ENCODE peak calls at places on chromosome 3, in six cellular contexts. B, D, Q, O, N and A are unnamed samples. For H3K36me3, the result is how much of the 10 kb centered on the place peaks cover.

GRCh38 chr3:72655758-72656157 is 192.5 kb downstream of the SHQ1 start:
- DNase-seq in B (peak), D (no peak), Q (no peak), O (no peak), N (no peak), A (no peak)

GRCh38 chr3:177983341-177983740 is 552.9 kb upstream of the KCNMB2 start:
- DNase-seq in B (no peak), D (no peak), Q (no peak), O (no peak), N (no peak), A (no peak)

GRCh38 chr3:194259982-194260856 is 90.9 kb downstream of the CPN2 start:
- DNase-seq in B (no peak), D (no peak), Q (no peak), O (no peak), N (no peak), A (no peak)

GRCh38 chr3:107523361-107524213 is 825 bp downstream of the BBX start:
- DNase-seq in B (peak), D (peak), Q (peak), O (peak), N (peak), A (peak)

GRCh38 chr3:133282239-133282638 is 117.6 kb upstream of the BFSP2 start:
- DNase-seq in B (no peak), D (no peak), Q (no peak), O (no peak), N (no peak), A (no peak)

GRCh38 chr3:28050895-28051294 is 190.5 kb upstream of the CMC1 start:
- DNase-seq in B (no peak), D (no peak), Q (no peak), O (no peak), N (no peak), A (no peak)

GRCh38 chr3:155890671-155891190 is 20.3 kb downstream of the GMPS start:
- DNase-seq in B (no peak), D (no peak), Q (no peak), O (no peak), N (no peak), A (no peak)

GRCh38 chr3:49454457-49454856 is 15.6 kb upstream of the DAG1 start:
- DNase-seq in B (peak), D (no peak), Q (no peak), O (peak), N (peak), A (no peak)

GRCh38 chr3:112979244-112979832 is 4.4 kb upstream of the CD200R1 start:
- DNase-seq in B (peak), D (no peak), Q (no peak), O (peak), N (no peak), A (peak)

GRCh38 chr3:86988235-86988634 is 2.7 kb downstream of the VGLL3 start:
- DNase-seq in B (no peak), D (no peak), Q (no peak), O (no peak), N (no peak), A (no peak)

GRCh38 chr3:29635888-29636287 is 355.0 kb downstream of the RBMS3 start:
- DNase-seq in B (no peak), D (no peak), Q (no peak), O (no peak), N (no peak), A (no peak)

GRCh38 chr3:130997291-130997690 is 29.3 kb downstream of the ASTE1 start:
- DNase-seq in B (no peak), D (no peak), Q (no peak), O (no peak), N (no peak), A (no peak)

GRCh38 chr3:62597481-62597880 is 224.1 kb upstream of the FEZF2 start:
- DNase-seq in B (no peak), D (no peak), Q (no peak), O (no peak), N (no peak), A (no peak)

GRCh38 chr3:171797265-171797679 is 13.0 kb downstream of the PLD1 start:
- DNase-seq in B (no peak), D (no peak), Q (no peak), O (no peak), N (no peak), A (no peak)

GRCh38 chr3:155517907-155518306 is 224.4 kb upstream of the STRIT1 start:
- DNase-seq in B (no peak), D (no peak), Q (no peak), O (no peak), N (no peak), A (no peak)

GRCh38 chr3:161412117-161412516 is 40.8 kb upstream of the SPTSSB start:
- DNase-seq in B (no peak), D (no peak), Q (no peak), O (no peak), N (no peak), A (no peak)

GRCh38 chr3:16468114-16469098 is 45.1 kb downstream of the RFTN1 start:
- DNase-seq in B (peak), D (no peak), Q (no peak), O (peak), N (peak), A (no peak)

GRCh38 chr3:112149136-112149535 is 16.1 kb upstream of the GCSAM start:
- DNase-seq in B (no peak), D (no peak), Q (no peak), O (no peak), N (no peak), A (no peak)

GRCh38 chr3:36416660-36417059 is 36.4 kb downstream of the STAC start:
- DNase-seq in B (no peak), D (no peak), Q (no peak), O (no peak), N (no peak), A (no peak)

GRCh38 chr3:32420138-32420981 is 28.7 kb downstream of the CMTM7 start:
- DNase-seq in B (peak), D (no peak), Q (peak), O (peak), N (no peak), A (no peak)

GRCh38 chr3:139797724-139798343 is 120.1 kb upstream of the NMNAT3 start:
- DNase-seq in B (peak), D (no peak), Q (no peak), O (peak), N (peak), A (no peak)

GRCh38 chr3:32945136-32945535 is 6.3 kb upstream of the CCR4 start:
- DNase-seq in B (no peak), D (no peak), Q (no peak), O (no peak), N (no peak), A (no peak)

GRCh38 chr3:188365978-188366698 is 212.2 kb downstream of the LPP start:
- DNase-seq in B (no peak), D (no peak), Q (no peak), O (no peak), N (no peak), A (no peak)

GRCh38 chr3:173096994-173097785 is 43.8 kb downstream of the SPATA16 start:
- DNase-seq in B (no peak), D (no peak), Q (no peak), O (no peak), N (no peak), A (no peak)

GRCh38 chr3:11530153-11530721 is 113.5 kb downstream of the VGLL4 start:
- DNase-seq in B (no peak), D (peak), Q (no peak), O (peak), N (peak), A (no peak)

GRCh38 chr3:186042036-186042435 is 66.9 kb downstream of the ETV5 start:
- DNase-seq in B (no peak), D (no peak), Q (no peak), O (no peak), N (no peak), A (no peak)

GRCh38 chr3:99396651-99397050 is 241.7 kb upstream of the COL8A1 start:
- DNase-seq in B (no peak), D (no peak), Q (no peak), O (no peak), N (no peak), A (no peak)

GRCh38 chr3:43218921-43219320 is 67.4 kb upstream of the SNRK start:
- DNase-seq in B (no peak), D (no peak), Q (no peak), O (no peak), N (no peak), A (no peak)

GRCh38 chr3:195260286-195260905 is 10.6 kb downstream of the XXYLT1 start:
- DNase-seq in B (peak), D (no peak), Q (no peak), O (peak), N (peak), A (no peak)

GRCh38 chr3:180375831-180376230 is 226.1 kb upstream of the TTC14 start:
- DNase-seq in B (peak), D (no peak), Q (no peak), O (no peak), N (no peak), A (no peak)

GRCh38 chr3:194658477-194659242 is 13.3 kb downstream of the LSG1 start:
- DNase-seq in B (no peak), D (no peak), Q (no peak), O (no peak), N (no peak), A (no peak)

GRCh38 chr3:5122741-5123706 is 932 bp downstream of the ARL8B start:
- DNase-seq in B (peak), D (peak), Q (no peak), O (peak), N (peak), A (no peak)

GRCh38 chr3:197598404-197598980 is 42.7 kb upstream of the BDH1 start:
- DNase-seq in B (no peak), D (no peak), Q (no peak), O (no peak), N (no peak), A (no peak)

GRCh38 chr3:37941608-37942540 is 48.7 kb upstream of the VILL start:
- DNase-seq in B (no peak), D (no peak), Q (no peak), O (no peak), N (no peak), A (no peak)

GRCh38 chr3:155391104-155391503 is 97.6 kb upstream of the STRIT1 start:
- DNase-seq in B (no peak), D (no peak), Q (no peak), O (no peak), N (no peak), A (no peak)

GRCh38 chr3:14253022-14253761 is 74.6 kb downstream of the LSM3 start:
- DNase-seq in B (no peak), D (no peak), Q (no peak), O (no peak), N (no peak), A (peak)

GRCh38 chr3:65004795-65005295 is 317.0 kb upstream of the ADAMTS9 start:
- DNase-seq in B (no peak), D (no peak), Q (no peak), O (no peak), N (no peak), A (no peak)

DNA sequence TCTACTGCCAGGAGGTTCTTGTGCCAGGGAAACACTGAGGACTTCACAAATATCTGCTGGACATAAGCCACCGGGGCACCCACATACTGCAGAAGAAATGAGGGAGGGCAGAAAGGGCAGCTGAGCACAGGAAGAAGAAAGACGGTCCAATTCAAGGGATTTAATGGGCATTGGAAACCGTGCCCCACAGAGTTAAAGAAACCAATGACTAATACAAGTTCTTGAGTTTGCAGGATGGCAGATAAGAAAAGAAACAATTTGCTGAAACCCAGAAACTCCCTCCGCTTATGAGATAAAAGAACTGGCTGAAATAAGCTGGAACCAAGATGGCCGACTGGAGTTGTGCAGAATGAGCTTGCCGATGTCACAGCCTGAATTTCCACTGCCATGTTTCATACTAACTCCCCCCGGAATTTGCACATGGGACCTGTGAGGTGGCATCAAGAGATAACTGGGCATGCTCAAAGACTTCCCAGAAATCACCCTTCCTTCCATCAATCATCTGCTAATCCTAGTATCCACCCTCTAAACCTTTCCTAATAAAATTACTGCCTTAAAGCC is 47.1 kb downstream of the SCAP start:
- DNase-seq in B (no peak), D (no peak), Q (no peak), O (no peak), N (no peak), A (no peak)
- H3K36me3 ChIP-seq in B (under half), D (half or more), Q (under half), O (under half), N (half or more), A (under half)

DNA sequence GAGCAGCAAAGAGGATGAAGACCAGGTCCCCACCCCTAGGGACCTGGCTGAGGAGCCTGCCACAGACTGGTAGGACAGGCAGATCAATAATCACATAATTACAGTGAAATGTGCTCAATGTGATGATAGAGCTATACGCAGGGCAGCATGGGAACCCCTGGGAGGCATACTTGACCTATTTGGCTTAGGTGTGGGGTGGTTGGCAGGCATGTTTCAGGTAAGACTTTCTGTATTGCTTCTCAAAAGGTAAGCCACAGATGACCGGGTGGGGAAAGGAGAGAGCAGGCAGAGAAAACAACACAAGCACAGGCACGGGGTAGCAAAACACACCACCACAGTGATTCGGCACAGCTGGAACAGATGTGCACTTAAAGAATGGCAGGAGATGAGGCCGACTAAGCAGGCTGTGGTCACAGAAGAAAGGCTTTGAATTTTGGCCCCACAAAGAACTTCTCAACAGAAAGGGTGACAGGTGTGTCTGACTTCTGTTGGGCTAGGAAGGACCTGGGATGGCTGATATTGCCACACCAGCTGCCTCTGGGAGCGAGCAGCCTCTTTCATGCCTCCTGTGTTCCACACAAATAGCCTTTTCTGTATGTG is 64.1 kb downstream of the ABCC5 start:
- DNase-seq in B (no peak), D (no peak), Q (no peak), O (no peak), N (no peak), A (no peak)
- H3K36me3 ChIP-seq in B (under half), D (half or more), Q (under half), O (half or more), N (half or more), A (under half)

GRCh38 chr3:126456211-126456610 is 19.5 kb downstream of the ZXDC start:
- DNase-seq in B (no peak), D (no peak), Q (no peak), O (no peak), N (no peak), A (no peak)
- H3K36me3 ChIP-seq in B (under half), D (half or more), Q (under half), O (half or more), N (half or more), A (half or more)

GRCh38 chr3:184305577-184305976 is 6.5 kb downstream of the PSMD2 start:
- DNase-seq in B (no peak), D (no peak), Q (no peak), O (no peak), N (no peak), A (no peak)
- H3K36me3 ChIP-seq in B (under half), D (half or more), Q (under half), O (half or more), N (half or more), A (under half)

GRCh38 chr3:40921251-40921650 is 278.1 kb upstream of the CTNNB1 start:
- DNase-seq in B (no peak), D (no peak), Q (no peak), O (no peak), N (no peak), A (no peak)

GRCh38 chr3:40923130-40923529 is 276.2 kb upstream of the CTNNB1 start:
- DNase-seq in B (no peak), D (no peak), Q (no peak), O (no peak), N (no peak), A (no peak)

GRCh38 chr3:40924559-40925058 is 274.7 kb upstream of the CTNNB1 start:
- DNase-seq in B (no peak), D (no peak), Q (no peak), O (no peak), N (no peak), A (no peak)

GRCh38 chr3:40930131-40930538 is 269.2 kb upstream of the CTNNB1 start:
- DNase-seq in B (peak), D (peak), Q (no peak), O (peak), N (no peak), A (no peak)

GRCh38 chr3:40925228-40925627 is 274.1 kb upstream of the CTNNB1 start:
- DNase-seq in B (no peak), D (no peak), Q (no peak), O (no peak), N (no peak), A (no peak)
- H3K36me3 ChIP-seq in B (under half), D (under half), Q (under half), O (under half), N (under half), A (under half)

GRCh38 chr3:122410639-122411038 is 5.2 kb downstream of the WDR5B start:
- DNase-seq in B (peak), D (no peak), Q (no peak), O (no peak), N (no peak), A (no peak)

GRCh38 chr3:122409392-122409791 is 6.5 kb downstream of the WDR5B start:
- DNase-seq in B (no peak), D (no peak), Q (no peak), O (no peak), N (no peak), A (no peak)

GRCh38 chr3:122410111-122410510 is 5.8 kb downstream of the WDR5B start:
- DNase-seq in B (peak), D (no peak), Q (no peak), O (no peak), N (no peak), A (no peak)

GRCh38 chr3:122406198-122406597 is 9.7 kb downstream of the WDR5B start:
- DNase-seq in B (no peak), D (no peak), Q (no peak), O (no peak), N (no peak), A (no peak)

GRCh38 chr3:122407946-122408345 is 7.9 kb downstream of the WDR5B start:
- DNase-seq in B (no peak), D (no peak), Q (no peak), O (no peak), N (no peak), A (no peak)
- H3K36me3 ChIP-seq in B (under half), D (half or more), Q (under half), O (half or more), N (half or more), A (under half)

DNA sequence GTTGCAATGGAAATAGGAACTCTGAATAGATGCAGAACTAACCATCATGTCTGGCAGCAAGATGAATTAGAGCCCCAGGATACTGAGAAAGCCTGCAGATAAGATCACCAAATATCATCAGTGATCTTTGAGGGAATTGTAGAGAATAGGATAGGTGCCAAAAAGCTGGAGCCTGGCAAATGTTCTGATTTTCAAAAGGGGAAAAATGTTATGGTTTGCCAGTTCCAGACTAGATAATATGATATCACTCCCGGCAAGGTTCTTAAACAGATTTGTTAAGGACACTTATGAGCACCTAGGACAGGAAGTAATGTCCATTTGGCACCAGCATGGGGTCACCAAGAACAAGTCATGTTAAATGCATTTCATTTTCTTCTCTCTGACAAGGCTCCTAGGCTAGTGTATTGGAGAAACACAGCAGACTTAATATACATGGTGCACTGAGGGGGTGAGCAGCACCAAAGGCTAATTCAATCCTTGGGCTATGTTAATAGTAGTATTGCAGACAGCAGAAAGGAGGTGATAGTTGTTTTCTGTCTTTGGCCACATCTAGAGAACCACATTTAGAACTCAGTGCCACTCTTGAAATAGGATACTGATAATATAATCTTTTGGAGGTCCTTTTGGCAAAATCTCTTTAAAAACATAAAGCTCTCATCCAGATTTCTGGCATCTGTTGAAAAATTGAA is 4.8 kb downstream of the SRGAP3 start:
- DNase-seq in B (peak), D (no peak), Q (no peak), O (no peak), N (no peak), A (no peak)
- H3K36me3 ChIP-seq in B (under half), D (under half), Q (under half), O (under half), N (under half), A (under half)

GRCh38 chr3:125003369-125003853 is 52.4 kb downstream of the HEG1 start:
- DNase-seq in B (no peak), D (peak), Q (no peak), O (no peak), N (peak), A (no peak)

GRCh38 chr3:125002834-125003368 is 52.9 kb downstream of the HEG1 start:
- DNase-seq in B (no peak), D (no peak), Q (no peak), O (no peak), N (no peak), A (no peak)

GRCh38 chr3:125001557-125002413 is 54.0 kb downstream of the HEG1 start:
- DNase-seq in B (no peak), D (no peak), Q (no peak), O (no peak), N (no peak), A (no peak)

GRCh38 chr3:125000661-125001060 is 55.1 kb downstream of the HEG1 start:
- DNase-seq in B (no peak), D (no peak), Q (no peak), O (no peak), N (no peak), A (no peak)

DNA sequence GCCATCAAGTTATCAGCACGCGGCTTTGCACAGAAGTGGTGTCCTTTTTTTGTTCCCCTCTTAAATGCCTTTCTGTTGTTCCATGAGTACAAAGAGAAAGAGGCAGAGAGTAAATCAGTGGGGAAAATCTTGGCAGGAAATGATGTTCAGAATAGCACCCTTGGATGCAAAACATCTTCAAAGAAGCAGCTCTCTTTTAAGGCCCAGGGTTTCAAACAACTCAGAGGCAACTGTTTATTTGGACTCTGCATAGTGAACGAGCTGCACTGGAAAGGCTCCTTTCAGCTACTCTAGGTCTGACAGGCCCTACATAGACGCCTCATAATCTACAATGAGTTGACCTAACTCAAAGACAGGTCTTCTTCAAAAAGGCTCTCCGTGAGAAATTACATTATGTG is 53.4 kb downstream of the HEG1 start:
- DNase-seq in B (no peak), D (no peak), Q (no peak), O (peak), N (no peak), A (no peak)
- H3K36me3 ChIP-seq in B (under half), D (half or more), Q (under half), O (under half), N (half or more), A (under half)

GRCh38 chr3:15287565-15288330 is 44.6 kb downstream of the SH3BP5 start:
- DNase-seq in B (no peak), D (peak), Q (no peak), O (no peak), N (peak), A (peak)
- H3K36me3 ChIP-seq in B (under half), D (under half), Q (under half), O (under half), N (under half), A (under half)